ENCODE peak calls at places on chromosomes 13 and 19, in five cellular contexts. F is adrenal gland; Z is effector memory CD4-positive, alpha-beta T cell; Y is gastrocnemius medialis; G is psoas muscle. I is an unnamed sample.

GRCh38 chr19:57559008-57559403 is 657 bp downstream of the ZNF550 start:
- DNase-seq in F (peak; percentile 32), Z (no peak), Y (no peak), G (no peak), I (peak; percentile 15)

GRCh38 chr13:33249066-33249465 is 36.5 kb downstream of the STARD13 start:
- DNase-seq in F (no peak), Z (no peak), Y (no peak), G (no peak), I (no peak)

GRCh38 chr19:34145741-34146202 is 26.5 kb upstream of the LSM14A start:
- DNase-seq in F (peak; percentile 41), Z (peak; percentile 7), Y (no peak), G (no peak), I (peak; percentile 47)

GRCh38 chr19:42412223-42412622 is 15.0 kb downstream of the LIPE start:
- DNase-seq in F (no peak), Z (no peak), Y (no peak), G (no peak), I (peak; percentile 69)

GRCh38 chr13:30735025-30735967 is at the start of gene ALOX5AP:
- DNase-seq in F (no peak), Z (no peak), Y (no peak), G (no peak), I (no peak)

GRCh38 chr13:28442872-28443271 is 52.1 kb downstream of the FLT1 start:
- DNase-seq in F (peak; percentile 49), Z (no peak), Y (no peak), G (no peak), I (no peak)

GRCh38 chr13:19665427-19665859 is 32.0 kb downstream of the MPHOSPH8 start:
- DNase-seq in F (no peak), Z (no peak), Y (no peak), G (no peak), I (peak; percentile 70)

GRCh38 chr13:20297181-20297580 is 65.1 kb upstream of the GJB6 start:
- DNase-seq in F (no peak), Z (no peak), Y (no peak), G (no peak), I (no peak)

GRCh38 chr13:43786766-43787517 is at the start of gene ENOX1:
- DNase-seq in F (peak; percentile 50), Z (no peak), Y (no peak), G (peak; percentile 62), I (peak; percentile 68)

GRCh38 chr13:86729206-86729605 is 930.0 kb upstream of the SLITRK6 start:
- DNase-seq in F (no peak), Z (no peak), Y (no peak), G (no peak), I (no peak)

GRCh38 chr13:50230365-50230978 is 215.2 kb downstream of the KCNRG start:
- DNase-seq in F (no peak), Z (no peak), Y (no peak), G (no peak), I (no peak)

GRCh38 chr13:30341815-30342570 is 34.6 kb upstream of the KATNAL1 start:
- DNase-seq in F (peak; percentile 90), Z (no peak), Y (peak; percentile 51), G (peak; percentile 84), I (no peak)

GRCh38 chr19:33740811-33741396 is 55.8 kb upstream of the KCTD15 start:
- DNase-seq in F (no peak), Z (no peak), Y (no peak), G (no peak), I (no peak)

GRCh38 chr13:24625870-24626419 is 54.3 kb upstream of the ATP12A start:
- DNase-seq in F (no peak), Z (no peak), Y (no peak), G (no peak), I (no peak)

GRCh38 chr13:112724788-112725345 is 35.0 kb downstream of the ATP11A start:
- DNase-seq in F (no peak), Z (no peak), Y (no peak), G (no peak), I (no peak)

GRCh38 chr13:80577951-80578670 is 237.2 kb upstream of the SPRY2 start:
- DNase-seq in F (no peak), Z (no peak), Y (no peak), G (peak; percentile 15), I (peak; percentile 80)

GRCh38 chr19:21383980-21384582 is 12.9 kb upstream of the ZNF493 start:
- DNase-seq in F (no peak), Z (no peak), Y (no peak), G (no peak), I (no peak)
- H3K9me3 ChIP-seq in F (peaks cover 6% of the 10 kb centered on the region), Z (peaks cover 60% of the 10 kb centered on the region), Y (peaks cover 5% of the 10 kb centered on the region), G (peaks cover 67% of the 10 kb centered on the region), I (peaks cover 37% of the 10 kb centered on the region)

DNA sequence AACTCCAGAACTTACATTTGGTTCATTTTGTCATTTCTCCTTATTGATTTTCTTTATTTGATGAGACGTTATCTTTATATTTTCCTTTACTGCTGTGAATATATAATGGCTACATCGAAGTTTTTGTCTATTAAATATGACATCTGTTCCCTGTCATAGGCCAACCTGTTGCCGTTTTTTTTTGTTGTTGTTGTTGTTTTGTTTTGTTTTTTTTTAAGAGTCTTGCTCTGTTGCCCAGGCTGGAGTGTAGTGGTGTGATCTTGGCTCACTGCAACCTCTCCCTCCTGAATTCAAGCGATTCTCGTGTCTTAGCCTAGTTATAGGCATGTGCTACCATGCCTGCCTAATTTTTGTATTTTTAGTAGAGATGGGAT is 29.4 kb downstream of the ZNF780B start:
- DNase-seq in F (no peak), Z (no peak), Y (no peak), G (no peak), I (no peak)
- H3K9me3 ChIP-seq in F (no peaks in the 10 kb centered on the region), Z (peaks cover 58% of the 10 kb centered on the region), Y (no peaks in the 10 kb centered on the region), G (peaks cover 76% of the 10 kb centered on the region), I (peaks cover 17% of the 10 kb centered on the region)

GRCh38 chr19:7701049-7701653 is 780 bp downstream of the FCER2 start:
- DNase-seq in F (no peak), Z (no peak), Y (no peak), G (no peak), I (no peak)

GRCh38 chr19:7698583-7698982 is 3.3 kb downstream of the FCER2 start:
- DNase-seq in F (no peak), Z (no peak), Y (no peak), G (no peak), I (no peak)

GRCh38 chr19:7699003-7699402 is 2.9 kb downstream of the FCER2 start:
- DNase-seq in F (no peak), Z (no peak), Y (no peak), G (no peak), I (no peak)

GRCh38 chr19:7700128-7700470 is 1.8 kb downstream of the FCER2 start:
- DNase-seq in F (no peak), Z (no peak), Y (no peak), G (no peak), I (no peak)

DNA sequence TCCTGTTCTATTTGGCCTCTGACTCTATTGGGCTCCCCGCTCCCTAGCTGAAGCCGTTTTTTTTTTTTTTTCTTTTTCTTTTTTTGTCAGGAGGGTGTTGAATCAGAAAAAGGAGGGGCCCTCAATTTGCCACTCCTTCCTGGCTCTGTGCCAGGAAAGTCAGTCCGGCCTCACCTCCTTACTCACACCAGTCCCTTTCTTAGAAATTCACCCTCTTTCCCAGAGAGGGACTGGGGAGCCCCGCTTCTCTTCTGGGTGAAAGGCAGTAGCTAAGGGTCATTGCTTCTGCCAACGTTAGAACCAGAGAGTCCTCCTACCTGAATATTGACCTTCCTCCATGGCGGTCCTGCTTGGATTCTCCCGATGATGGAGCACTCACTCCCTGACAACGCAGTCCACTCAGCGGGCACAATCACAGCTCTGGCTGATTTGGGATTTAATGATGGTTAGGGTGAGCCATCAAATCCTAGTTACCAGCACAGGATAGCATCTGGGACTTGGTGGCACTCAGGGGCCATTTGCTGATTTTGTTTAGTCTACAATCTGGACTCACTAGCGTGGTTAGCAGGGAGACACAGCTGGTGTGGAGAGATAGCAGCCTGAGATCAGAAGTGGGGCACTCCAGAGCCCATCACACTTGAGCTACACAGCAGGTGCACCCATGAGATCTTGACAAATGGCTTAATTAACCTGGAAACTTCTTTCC is 2.4 kb downstream of the FCER2 start:
- DNase-seq in F (no peak), Z (no peak), Y (no peak), G (no peak), I (no peak)
- H3K9me3 ChIP-seq in F (no peaks in the 10 kb centered on the region), Z (no peaks in the 10 kb centered on the region), Y (no peaks in the 10 kb centered on the region), G (no peaks in the 10 kb centered on the region), I (no peaks in the 10 kb centered on the region)

GRCh38 chr19:27684293-27684692 is 1528.7 kb downstream of the UQCRFS1 start:
- DNase-seq in F (no peak), Z (no peak), Y (no peak), G (no peak), I (no peak)

GRCh38 chr19:27679905-27680304 is 1533.0 kb downstream of the UQCRFS1 start:
- DNase-seq in F (no peak), Z (no peak), Y (no peak), G (no peak), I (no peak)

GRCh38 chr19:27679399-27679798 is 1533.6 kb downstream of the UQCRFS1 start:
- DNase-seq in F (no peak), Z (no peak), Y (no peak), G (no peak), I (no peak)

GRCh38 chr19:27676877-27677276 is 1536.1 kb downstream of the UQCRFS1 start:
- DNase-seq in F (no peak), Z (no peak), Y (no peak), G (no peak), I (no peak)

GRCh38 chr19:27681972-27682371 is 1531.0 kb downstream of the UQCRFS1 start:
- DNase-seq in F (no peak), Z (no peak), Y (no peak), G (no peak), I (no peak)
- H3K9me3 ChIP-seq in F (no peaks in the 10 kb centered on the region), Z (no peaks in the 10 kb centered on the region), Y (no peaks in the 10 kb centered on the region), G (no peaks in the 10 kb centered on the region), I (no peaks in the 10 kb centered on the region)

DNA sequence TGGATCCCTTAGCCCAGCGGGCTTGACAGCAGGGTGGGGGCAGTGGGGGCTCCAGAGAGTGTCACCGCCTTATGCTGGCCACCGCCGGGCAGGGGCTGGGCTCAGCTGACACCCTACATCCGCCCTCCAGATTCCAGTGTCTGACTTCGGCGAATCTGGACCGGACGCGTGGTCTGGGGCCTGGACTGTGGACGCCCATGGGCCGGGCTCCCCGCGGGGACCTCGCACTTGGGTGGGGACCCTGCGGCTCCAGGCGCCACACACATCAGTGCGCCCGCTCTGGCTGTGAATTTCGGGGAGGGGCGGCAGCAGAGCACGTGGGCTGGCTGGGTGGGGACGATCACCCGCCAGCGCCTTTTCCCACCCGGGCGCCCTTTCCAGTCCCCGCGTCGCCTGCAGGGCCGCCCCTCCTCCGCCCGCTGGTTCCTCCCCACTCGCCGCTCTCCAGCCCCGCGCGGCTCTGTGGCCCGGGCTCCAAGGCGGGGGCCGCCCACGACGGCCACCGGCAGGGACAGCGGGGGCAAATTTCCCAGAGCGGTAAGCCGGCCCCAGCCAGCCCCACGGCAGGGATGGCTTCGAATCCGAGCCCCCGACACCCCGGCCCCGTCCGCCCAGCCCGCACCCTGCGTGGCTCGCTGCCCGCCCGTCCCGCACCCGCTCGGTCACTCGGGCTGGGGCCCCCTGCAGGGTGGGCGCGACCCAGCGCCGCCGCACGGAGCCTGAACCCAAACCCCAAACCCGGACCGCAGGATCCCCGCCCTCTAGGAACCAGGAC is 23.3 kb upstream of the ZNF99 start:
- DNase-seq in F (no peak), Z (no peak), Y (no peak), G (no peak), I (no peak)
- H3K9me3 ChIP-seq in F (no peaks in the 10 kb centered on the region), Z (no peaks in the 10 kb centered on the region), Y (no peaks in the 10 kb centered on the region), G (no peaks in the 10 kb centered on the region), I (peaks cover 7% of the 10 kb centered on the region)